ENCODE peak calls at places on chromosomes 4 and X, in six cellular contexts. One of them, this sample, is unnamed.

GRCh38 chr4:151408380-151408629 is 671 bp upstream of the FHIP1A start:
- DNase-seq in GM04504: no peak
- DNase-seq in NCI-H1436: no peak
- DNase-seq in stimulated activated CD4-positive, alpha-beta T cell treated with anti-CD3 and anti-CD28 coated beads, Interleukin-12 subunit alpha, Interleukin-12 subunit beta, amount 100 ng/mL, for 24 hours: no peak
- DNase-seq in NCI-H345: no peak
- DNase-seq in HL-60: peak; percentile 9
- DNase-seq in this sample: no peak

GRCh38 chr4:1234296-1234695 is 14.6 kb downstream of the CTBP1 start:
- DNase-seq in NCI-H345: no peak
- DNase-seq in stimulated activated CD4-positive, alpha-beta T cell treated with anti-CD3 and anti-CD28 coated beads, Interleukin-12 subunit alpha, Interleukin-12 subunit beta, amount 100 ng/mL, for 24 hours: no peak
- DNase-seq in GM04504: peak; percentile 32
- DNase-seq in NCI-H1436: no peak
- DNase-seq in HL-60: no peak
- DNase-seq in this sample: no peak

GRCh38 chrX:72296991-72297390 is 8.7 kb downstream of the CITED1 start:
- DNase-seq in NCI-H345: no peak
- DNase-seq in NCI-H1436: no peak
- DNase-seq in GM04504: no peak
- DNase-seq in stimulated activated CD4-positive, alpha-beta T cell treated with anti-CD3 and anti-CD28 coated beads, Interleukin-12 subunit alpha, Interleukin-12 subunit beta, amount 100 ng/mL, for 24 hours: no peak
- DNase-seq in HL-60: no peak
- DNase-seq in this sample: no peak

GRCh38 chrX:148929686-148930085 is 429.3 kb downstream of the AFF2 start:
- DNase-seq in NCI-H1436: no peak
- DNase-seq in HL-60: no peak
- DNase-seq in stimulated activated CD4-positive, alpha-beta T cell treated with anti-CD3 and anti-CD28 coated beads, Interleukin-12 subunit alpha, Interleukin-12 subunit beta, amount 100 ng/mL, for 24 hours: no peak
- DNase-seq in NCI-H345: no peak
- DNase-seq in GM04504: peak; percentile 28
- DNase-seq in this sample: no peak

GRCh38 chr4:54539500-54540029 is 118.2 kb upstream of the KIT start:
- DNase-seq in stimulated activated CD4-positive, alpha-beta T cell treated with anti-CD3 and anti-CD28 coated beads, Interleukin-12 subunit alpha, Interleukin-12 subunit beta, amount 100 ng/mL, for 24 hours: no peak
- DNase-seq in GM04504: no peak
- DNase-seq in NCI-H345: peak; percentile 57
- DNase-seq in HL-60: peak; percentile 26
- DNase-seq in NCI-H1436: peak; percentile 32
- DNase-seq in this sample: no peak

GRCh38 chrX:39242187-39242586 is 440.9 kb downstream of the MID1IP1 start:
- DNase-seq in NCI-H1436: peak; percentile 7
- DNase-seq in HL-60: peak; percentile 12
- DNase-seq in NCI-H345: peak; percentile 36
- DNase-seq in stimulated activated CD4-positive, alpha-beta T cell treated with anti-CD3 and anti-CD28 coated beads, Interleukin-12 subunit alpha, Interleukin-12 subunit beta, amount 100 ng/mL, for 24 hours: no peak
- DNase-seq in GM04504: no peak
- DNase-seq in this sample: no peak

GRCh38 chr4:86453044-86453501 is 93.2 kb upstream of the MAPK10 start:
- DNase-seq in NCI-H345: peak; percentile 57
- DNase-seq in stimulated activated CD4-positive, alpha-beta T cell treated with anti-CD3 and anti-CD28 coated beads, Interleukin-12 subunit alpha, Interleukin-12 subunit beta, amount 100 ng/mL, for 24 hours: no peak
- DNase-seq in NCI-H1436: peak; percentile 58
- DNase-seq in GM04504: no peak
- DNase-seq in HL-60: no peak
- DNase-seq in this sample: peak; percentile 94

GRCh38 chr4:56276547-56276946 is 110.7 kb downstream of the AASDH start:
- DNase-seq in GM04504: no peak
- DNase-seq in stimulated activated CD4-positive, alpha-beta T cell treated with anti-CD3 and anti-CD28 coated beads, Interleukin-12 subunit alpha, Interleukin-12 subunit beta, amount 100 ng/mL, for 24 hours: no peak
- DNase-seq in NCI-H1436: no peak
- DNase-seq in NCI-H345: no peak
- DNase-seq in HL-60: no peak
- DNase-seq in this sample: no peak

GRCh38 chrX:106170318-106170717 is 2.2 kb downstream of the PWWP3B start:
- DNase-seq in HL-60: no peak
- DNase-seq in NCI-H1436: no peak
- DNase-seq in stimulated activated CD4-positive, alpha-beta T cell treated with anti-CD3 and anti-CD28 coated beads, Interleukin-12 subunit alpha, Interleukin-12 subunit beta, amount 100 ng/mL, for 24 hours: no peak
- DNase-seq in NCI-H345: no peak
- DNase-seq in GM04504: no peak
- DNase-seq in this sample: no peak

GRCh38 chrX:56745019-56745418 is 16.0 kb downstream of the NBDY start:
- DNase-seq in HL-60: no peak
- DNase-seq in GM04504: peak; percentile 41
- DNase-seq in stimulated activated CD4-positive, alpha-beta T cell treated with anti-CD3 and anti-CD28 coated beads, Interleukin-12 subunit alpha, Interleukin-12 subunit beta, amount 100 ng/mL, for 24 hours: no peak
- DNase-seq in NCI-H345: no peak
- DNase-seq in NCI-H1436: no peak
- DNase-seq in this sample: no peak

GRCh38 chrX:16743604-16744325 is 24.4 kb downstream of the SYAP1 start:
- DNase-seq in NCI-H1436: no peak
- DNase-seq in GM04504: peak; percentile 60
- DNase-seq in HL-60: no peak
- DNase-seq in NCI-H345: no peak
- DNase-seq in stimulated activated CD4-positive, alpha-beta T cell treated with anti-CD3 and anti-CD28 coated beads, Interleukin-12 subunit alpha, Interleukin-12 subunit beta, amount 100 ng/mL, for 24 hours: no peak
- DNase-seq in this sample: no peak

GRCh38 chr4:26372076-26372475 is 51.3 kb downstream of the RBPJ start:
- DNase-seq in GM04504: no peak
- DNase-seq in stimulated activated CD4-positive, alpha-beta T cell treated with anti-CD3 and anti-CD28 coated beads, Interleukin-12 subunit alpha, Interleukin-12 subunit beta, amount 100 ng/mL, for 24 hours: no peak
- DNase-seq in NCI-H345: no peak
- DNase-seq in NCI-H1436: no peak
- DNase-seq in HL-60: no peak
- DNase-seq in this sample: no peak

GRCh38 chr4:24001945-24002640 is 112.2 kb upstream of the PPARGC1A start:
- DNase-seq in NCI-H345: no peak
- DNase-seq in HL-60: no peak
- DNase-seq in stimulated activated CD4-positive, alpha-beta T cell treated with anti-CD3 and anti-CD28 coated beads, Interleukin-12 subunit alpha, Interleukin-12 subunit beta, amount 100 ng/mL, for 24 hours: no peak
- DNase-seq in NCI-H1436: no peak
- DNase-seq in GM04504: no peak
- DNase-seq in this sample: no peak

GRCh38 chr4:33407496-33407895 is 2687.3 kb downstream of the PCDH7 start:
- DNase-seq in NCI-H1436: no peak
- DNase-seq in stimulated activated CD4-positive, alpha-beta T cell treated with anti-CD3 and anti-CD28 coated beads, Interleukin-12 subunit alpha, Interleukin-12 subunit beta, amount 100 ng/mL, for 24 hours: no peak
- DNase-seq in NCI-H345: no peak
- DNase-seq in HL-60: no peak
- DNase-seq in GM04504: no peak
- DNase-seq in this sample: no peak

GRCh38 chr4:45350438-45350837 is 624.1 kb upstream of the GNPDA2 start:
- DNase-seq in NCI-H345: no peak
- DNase-seq in HL-60: no peak
- DNase-seq in stimulated activated CD4-positive, alpha-beta T cell treated with anti-CD3 and anti-CD28 coated beads, Interleukin-12 subunit alpha, Interleukin-12 subunit beta, amount 100 ng/mL, for 24 hours: no peak
- DNase-seq in NCI-H1436: no peak
- DNase-seq in GM04504: no peak
- DNase-seq in this sample: no peak

GRCh38 chr4:112099701-112100289 is 45.5 kb upstream of the FAM241A start:
- DNase-seq in HL-60: no peak
- DNase-seq in GM04504: peak; percentile 13
- DNase-seq in stimulated activated CD4-positive, alpha-beta T cell treated with anti-CD3 and anti-CD28 coated beads, Interleukin-12 subunit alpha, Interleukin-12 subunit beta, amount 100 ng/mL, for 24 hours: no peak
- DNase-seq in NCI-H1436: peak; percentile 7
- DNase-seq in NCI-H345: peak; percentile 39
- DNase-seq in this sample: no peak

GRCh38 chr4:85522836-85523235 is 47.9 kb downstream of the ARHGAP24 start:
- DNase-seq in HL-60: no peak
- DNase-seq in GM04504: no peak
- DNase-seq in stimulated activated CD4-positive, alpha-beta T cell treated with anti-CD3 and anti-CD28 coated beads, Interleukin-12 subunit alpha, Interleukin-12 subunit beta, amount 100 ng/mL, for 24 hours: no peak
- DNase-seq in NCI-H345: no peak
- DNase-seq in NCI-H1436: no peak
- DNase-seq in this sample: no peak

GRCh38 chrX:133414399-133415275 is 652 bp downstream of the GPC4 start:
- DNase-seq in HL-60: no peak
- DNase-seq in NCI-H1436: peak; percentile 0
- DNase-seq in stimulated activated CD4-positive, alpha-beta T cell treated with anti-CD3 and anti-CD28 coated beads, Interleukin-12 subunit alpha, Interleukin-12 subunit beta, amount 100 ng/mL, for 24 hours: no peak
- DNase-seq in NCI-H345: no peak
- DNase-seq in GM04504: no peak
- DNase-seq in this sample: peak; percentile 85

GRCh38 chrX:132953358-132953757 is 5.1 kb downstream of the HS6ST2 start:
- DNase-seq in GM04504: no peak
- DNase-seq in stimulated activated CD4-positive, alpha-beta T cell treated with anti-CD3 and anti-CD28 coated beads, Interleukin-12 subunit alpha, Interleukin-12 subunit beta, amount 100 ng/mL, for 24 hours: no peak
- DNase-seq in NCI-H345: peak; percentile 81
- DNase-seq in HL-60: no peak
- DNase-seq in NCI-H1436: no peak
- DNase-seq in this sample: no peak

GRCh38 chrX:70922776-70923473 is 8.0 kb downstream of the SLC7A3 start:
- DNase-seq in stimulated activated CD4-positive, alpha-beta T cell treated with anti-CD3 and anti-CD28 coated beads, Interleukin-12 subunit alpha, Interleukin-12 subunit beta, amount 100 ng/mL, for 24 hours: no peak
- DNase-seq in NCI-H345: no peak
- DNase-seq in HL-60: no peak
- DNase-seq in NCI-H1436: no peak
- DNase-seq in GM04504: no peak
- DNase-seq in this sample: no peak

GRCh38 chr4:98603683-98604573 is 54.5 kb downstream of the TSPAN5 start:
- DNase-seq in NCI-H345: no peak
- DNase-seq in stimulated activated CD4-positive, alpha-beta T cell treated with anti-CD3 and anti-CD28 coated beads, Interleukin-12 subunit alpha, Interleukin-12 subunit beta, amount 100 ng/mL, for 24 hours: no peak
- DNase-seq in NCI-H1436: no peak
- DNase-seq in HL-60: no peak
- DNase-seq in GM04504: no peak
- DNase-seq in this sample: no peak

GRCh38 chr4:85747871-85748491 is 273.0 kb downstream of the ARHGAP24 start:
- DNase-seq in NCI-H345: peak; percentile 63
- DNase-seq in HL-60: peak; percentile 59
- DNase-seq in GM04504: no peak
- DNase-seq in NCI-H1436: peak; percentile 72
- DNase-seq in stimulated activated CD4-positive, alpha-beta T cell treated with anti-CD3 and anti-CD28 coated beads, Interleukin-12 subunit alpha, Interleukin-12 subunit beta, amount 100 ng/mL, for 24 hours: no peak
- DNase-seq in this sample: no peak

GRCh38 chr4:22668301-22668700 is 24.4 kb upstream of the GBA3 start:
- DNase-seq in NCI-H345: no peak
- DNase-seq in GM04504: no peak
- DNase-seq in HL-60: no peak
- DNase-seq in stimulated activated CD4-positive, alpha-beta T cell treated with anti-CD3 and anti-CD28 coated beads, Interleukin-12 subunit alpha, Interleukin-12 subunit beta, amount 100 ng/mL, for 24 hours: no peak
- DNase-seq in NCI-H1436: no peak
- DNase-seq in this sample: no peak

GRCh38 chr4:157048248-157048647 is 27.7 kb upstream of the GLRB start:
- DNase-seq in NCI-H345: no peak
- DNase-seq in NCI-H1436: no peak
- DNase-seq in HL-60: no peak
- DNase-seq in GM04504: peak; percentile 86
- DNase-seq in stimulated activated CD4-positive, alpha-beta T cell treated with anti-CD3 and anti-CD28 coated beads, Interleukin-12 subunit alpha, Interleukin-12 subunit beta, amount 100 ng/mL, for 24 hours: no peak
- DNase-seq in this sample: no peak

GRCh38 chr4:98558770-98559169 is 99.6 kb downstream of the TSPAN5 start:
- DNase-seq in NCI-H1436: no peak
- DNase-seq in GM04504: no peak
- DNase-seq in NCI-H345: no peak
- DNase-seq in HL-60: no peak
- DNase-seq in stimulated activated CD4-positive, alpha-beta T cell treated with anti-CD3 and anti-CD28 coated beads, Interleukin-12 subunit alpha, Interleukin-12 subunit beta, amount 100 ng/mL, for 24 hours: no peak
- DNase-seq in this sample: no peak

GRCh38 chr4:119517361-119518229 is 111.0 kb downstream of the PDE5A start:
- DNase-seq in stimulated activated CD4-positive, alpha-beta T cell treated with anti-CD3 and anti-CD28 coated beads, Interleukin-12 subunit alpha, Interleukin-12 subunit beta, amount 100 ng/mL, for 24 hours: no peak
- DNase-seq in HL-60: no peak
- DNase-seq in NCI-H1436: no peak
- DNase-seq in GM04504: peak; percentile 15
- DNase-seq in NCI-H345: no peak
- DNase-seq in this sample: no peak

GRCh38 chr4:77821775-77822174 is 2.6 kb upstream of the CNOT6L start:
- DNase-seq in stimulated activated CD4-positive, alpha-beta T cell treated with anti-CD3 and anti-CD28 coated beads, Interleukin-12 subunit alpha, Interleukin-12 subunit beta, amount 100 ng/mL, for 24 hours: no peak
- DNase-seq in NCI-H345: no peak
- DNase-seq in GM04504: no peak
- DNase-seq in HL-60: no peak
- DNase-seq in NCI-H1436: no peak
- DNase-seq in this sample: no peak

GRCh38 chrX:10128386-10128785 is 28.4 kb upstream of the CLCN4 start:
- DNase-seq in HL-60: no peak
- DNase-seq in stimulated activated CD4-positive, alpha-beta T cell treated with anti-CD3 and anti-CD28 coated beads, Interleukin-12 subunit alpha, Interleukin-12 subunit beta, amount 100 ng/mL, for 24 hours: no peak
- DNase-seq in NCI-H345: no peak
- DNase-seq in GM04504: no peak
- DNase-seq in NCI-H1436: no peak
- DNase-seq in this sample: no peak

GRCh38 chr4:25863906-25864418 is 1.2 kb upstream of the SEL1L3 start:
- DNase-seq in HL-60: no peak
- DNase-seq in stimulated activated CD4-positive, alpha-beta T cell treated with anti-CD3 and anti-CD28 coated beads, Interleukin-12 subunit alpha, Interleukin-12 subunit beta, amount 100 ng/mL, for 24 hours: no peak
- DNase-seq in NCI-H1436: no peak
- DNase-seq in NCI-H345: no peak
- DNase-seq in GM04504: no peak
- DNase-seq in this sample: no peak

GRCh38 chrX:19893722-19894121 is 6.3 kb upstream of the SH3KBP1 start:
- DNase-seq in HL-60: no peak
- DNase-seq in NCI-H1436: no peak
- DNase-seq in GM04504: no peak
- DNase-seq in stimulated activated CD4-positive, alpha-beta T cell treated with anti-CD3 and anti-CD28 coated beads, Interleukin-12 subunit alpha, Interleukin-12 subunit beta, amount 100 ng/mL, for 24 hours: no peak
- DNase-seq in NCI-H345: peak; percentile 73
- DNase-seq in this sample: no peak

GRCh38 chrX:69025802-69026301 is 139.4 kb downstream of the PJA1 start:
- DNase-seq in HL-60: no peak
- DNase-seq in stimulated activated CD4-positive, alpha-beta T cell treated with anti-CD3 and anti-CD28 coated beads, Interleukin-12 subunit alpha, Interleukin-12 subunit beta, amount 100 ng/mL, for 24 hours: no peak
- DNase-seq in GM04504: no peak
- DNase-seq in NCI-H1436: no peak
- DNase-seq in NCI-H345: no peak
- DNase-seq in this sample: peak; percentile 67

GRCh38 chr4:72714482-72715279 is 145.7 kb upstream of the ADAMTS3 start:
- DNase-seq in NCI-H345: no peak
- DNase-seq in NCI-H1436: no peak
- DNase-seq in HL-60: no peak
- DNase-seq in stimulated activated CD4-positive, alpha-beta T cell treated with anti-CD3 and anti-CD28 coated beads, Interleukin-12 subunit alpha, Interleukin-12 subunit beta, amount 100 ng/mL, for 24 hours: no peak
- DNase-seq in GM04504: no peak
- DNase-seq in this sample: no peak